ENCODE peak calls at places on chromosomes 1 and 21, in six cellular contexts. One of them, this sample, is unnamed.

GRCh38 chr1:244450597-244451538 is 841 bp downstream of the ADSS2 start:
- DNase-seq in amygdala: no peak
- DNase-seq in HEK293T: peak
- DNase-seq in cerebellar cortex: peak
- DNase-seq in mesenchymal stem cell: peak
- DNase-seq in activated CD8-positive, alpha-beta T cell treated with anti-CD3 and anti-CD28 coated beads for 36 hours: peak
- DNase-seq in this sample: peak

GRCh38 chr1:203028784-203029553 is 2.7 kb downstream of the PPFIA4 start:
- DNase-seq in amygdala: no peak
- DNase-seq in HEK293T: no peak
- DNase-seq in cerebellar cortex: peak
- DNase-seq in mesenchymal stem cell: peak
- DNase-seq in activated CD8-positive, alpha-beta T cell treated with anti-CD3 and anti-CD28 coated beads for 36 hours: no peak
- DNase-seq in this sample: no peak

GRCh38 chr1:151199860-151200581 is 1.7 kb downstream of the PIP5K1A start:
- DNase-seq in amygdala: no peak
- DNase-seq in HEK293T: no peak
- DNase-seq in cerebellar cortex: no peak
- DNase-seq in mesenchymal stem cell: peak
- DNase-seq in activated CD8-positive, alpha-beta T cell treated with anti-CD3 and anti-CD28 coated beads for 36 hours: peak
- DNase-seq in this sample: peak

GRCh38 chr1:243261389-243261788 is 5.5 kb downstream of the SDCCAG8 start:
- DNase-seq in amygdala: no peak
- DNase-seq in HEK293T: no peak
- DNase-seq in cerebellar cortex: no peak
- DNase-seq in mesenchymal stem cell: no peak
- DNase-seq in activated CD8-positive, alpha-beta T cell treated with anti-CD3 and anti-CD28 coated beads for 36 hours: no peak
- DNase-seq in this sample: no peak

GRCh38 chr1:96992871-96993270 is 271.3 kb downstream of the PTBP2 start:
- DNase-seq in amygdala: no peak
- DNase-seq in HEK293T: no peak
- DNase-seq in cerebellar cortex: no peak
- DNase-seq in mesenchymal stem cell: peak
- DNase-seq in activated CD8-positive, alpha-beta T cell treated with anti-CD3 and anti-CD28 coated beads for 36 hours: no peak
- DNase-seq in this sample: no peak

GRCh38 chr1:74513901-74514300 is 1.5 kb upstream of the LRRC53 start:
- DNase-seq in amygdala: no peak
- DNase-seq in HEK293T: no peak
- DNase-seq in cerebellar cortex: no peak
- DNase-seq in mesenchymal stem cell: no peak
- DNase-seq in activated CD8-positive, alpha-beta T cell treated with anti-CD3 and anti-CD28 coated beads for 36 hours: no peak
- DNase-seq in this sample: no peak

GRCh38 chr1:82778612-82779011 is 977.9 kb downstream of the ADGRL2 start:
- DNase-seq in amygdala: no peak
- DNase-seq in HEK293T: peak
- DNase-seq in cerebellar cortex: no peak
- DNase-seq in mesenchymal stem cell: peak
- DNase-seq in activated CD8-positive, alpha-beta T cell treated with anti-CD3 and anti-CD28 coated beads for 36 hours: no peak
- DNase-seq in this sample: peak

GRCh38 chr1:19703280-19703679 is 38.6 kb downstream of the HTR6 start:
- DNase-seq in amygdala: no peak
- DNase-seq in HEK293T: no peak
- DNase-seq in cerebellar cortex: no peak
- DNase-seq in mesenchymal stem cell: no peak
- DNase-seq in activated CD8-positive, alpha-beta T cell treated with anti-CD3 and anti-CD28 coated beads for 36 hours: no peak
- DNase-seq in this sample: no peak

GRCh38 chr21:39120876-39121599 is 62.2 kb downstream of the PSMG1 start:
- DNase-seq in amygdala: no peak
- DNase-seq in HEK293T: no peak
- DNase-seq in cerebellar cortex: no peak
- DNase-seq in mesenchymal stem cell: no peak
- DNase-seq in activated CD8-positive, alpha-beta T cell treated with anti-CD3 and anti-CD28 coated beads for 36 hours: no peak
- DNase-seq in this sample: no peak

GRCh38 chr1:164602142-164602429 is 43.1 kb downstream of the PBX1 start:
- DNase-seq in amygdala: no peak
- DNase-seq in HEK293T: no peak
- DNase-seq in cerebellar cortex: no peak
- DNase-seq in mesenchymal stem cell: no peak
- DNase-seq in activated CD8-positive, alpha-beta T cell treated with anti-CD3 and anti-CD28 coated beads for 36 hours: no peak
- DNase-seq in this sample: no peak

GRCh38 chr1:71561729-71562128 is 480.9 kb upstream of the ZRANB2 start:
- DNase-seq in amygdala: no peak
- DNase-seq in HEK293T: no peak
- DNase-seq in cerebellar cortex: peak
- DNase-seq in mesenchymal stem cell: peak
- DNase-seq in activated CD8-positive, alpha-beta T cell treated with anti-CD3 and anti-CD28 coated beads for 36 hours: no peak
- DNase-seq in this sample: no peak

GRCh38 chr1:46581685-46582455 is 22.2 kb downstream of the MKNK1 start:
- DNase-seq in amygdala: no peak
- DNase-seq in HEK293T: no peak
- DNase-seq in cerebellar cortex: no peak
- DNase-seq in mesenchymal stem cell: no peak
- DNase-seq in activated CD8-positive, alpha-beta T cell treated with anti-CD3 and anti-CD28 coated beads for 36 hours: peak
- DNase-seq in this sample: no peak

GRCh38 chr1:159012495-159012894 is 2.8 kb downstream of the IFI16 start:
- DNase-seq in amygdala: no peak
- DNase-seq in HEK293T: no peak
- DNase-seq in cerebellar cortex: no peak
- DNase-seq in mesenchymal stem cell: peak
- DNase-seq in activated CD8-positive, alpha-beta T cell treated with anti-CD3 and anti-CD28 coated beads for 36 hours: peak
- DNase-seq in this sample: peak